ENCODE peak calls at places on chromosome 2, in eight cellular contexts. M is NCI-H1092 treated with DMSO at 0.1 percent for 48 hours; W is glutamatergic neuron; Q is substantia nigra; B is non-pigmented ciliary epithelial cell; A is stimulated activated CD4-positive, alpha-beta T cell treated with anti-CD3 and anti-CD28 coated beads, Interleukin-4, amount 100 ng/mL, for 1 hour; Z is GM10248; X is choroid plexus epithelial cell. S is an unnamed sample.

GRCh38 chr2:167135691-167136090 is 247.4 kb downstream of the XIRP2 start:
- DNase-seq in M (no peak), X (peak; percentile 47), B (no peak), Q (no peak), W (no peak), Z (no peak), A (no peak), S (no peak)

GRCh38 chr2:131120815-131121317 is 15.7 kb downstream of the PLEKHB2 start:
- DNase-seq in M (no peak), W (no peak), X (no peak), A (no peak), B (no peak), Z (no peak), Q (no peak), S (no peak)

GRCh38 chr2:225056330-225057073 is 14.2 kb upstream of the DOCK10 start:
- DNase-seq in Q (no peak), M (no peak), Z (no peak), A (no peak), X (peak; percentile 76), B (no peak), W (no peak), S (no peak)

GRCh38 chr2:97844311-97844859 is 131.0 kb downstream of the ZAP70 start:
- DNase-seq in W (no peak), M (no peak), A (no peak), Z (no peak), X (no peak), Q (no peak), B (no peak), S (no peak)

GRCh38 chr2:113105047-113105446 is 22.4 kb upstream of the IL1RN start:
- DNase-seq in Z (no peak), W (no peak), M (no peak), A (peak; percentile 26), B (peak; percentile 24), X (peak; percentile 23), Q (no peak), S (no peak)

GRCh38 chr2:197924483-197924882 is 120.1 kb downstream of the PLCL1 start:
- DNase-seq in B (no peak), M (no peak), W (no peak), Z (no peak), A (no peak), X (no peak), Q (no peak), S (no peak)

GRCh38 chr2:120861191-120861575 is 125.5 kb downstream of the GLI2 start:
- DNase-seq in B (no peak), M (no peak), W (no peak), A (no peak), Z (no peak), Q (no peak), X (no peak), S (no peak)

GRCh38 chr2:134539946-134540345 is 178.9 kb downstream of the TMEM163 start:
- DNase-seq in B (no peak), Z (no peak), X (no peak), W (no peak), Q (no peak), A (no peak), M (peak; percentile 90), S (no peak)

GRCh38 chr2:1600191-1601063 is 143.9 kb downstream of the PXDN start:
- DNase-seq in B (no peak), Z (no peak), W (no peak), X (peak; percentile 55), M (no peak), Q (no peak), A (no peak), S (no peak)

GRCh38 chr2:49113046-49113445 is 41.3 kb downstream of the FSHR start:
- DNase-seq in Q (no peak), Z (no peak), X (no peak), M (no peak), B (no peak), A (no peak), W (peak; percentile 25), S (no peak)

GRCh38 chr2:189798312-189799029 is 14.2 kb downstream of the PMS1 start:
- DNase-seq in B (no peak), M (peak; percentile 0), Z (peak; percentile 18), X (peak; percentile 83), Q (no peak), A (no peak), W (no peak), S (no peak)

GRCh38 chr2:231929961-231930600 is 3.9 kb upstream of the NPPC start:
- DNase-seq in Q (no peak), Z (peak; percentile 53), X (peak; percentile 14), W (peak; percentile 50), B (no peak), A (peak; percentile 26), M (no peak), S (peak; percentile 37)

GRCh38 chr2:94874277-94874997 is 3.2 kb downstream of the TEKT4 start:
- DNase-seq in A (peak; percentile 62), W (peak; percentile 94), Z (peak; percentile 90), Q (no peak), B (no peak), M (no peak), X (peak; percentile 12), S (peak; percentile 84)

GRCh38 chr2:172458561-172459124 is 31.3 kb downstream of the ITGA6 start:
- DNase-seq in A (no peak), Z (no peak), W (no peak), X (no peak), M (no peak), B (no peak), Q (no peak), S (no peak)

GRCh38 chr2:110116033-110116710 is 550 bp upstream of the MALL start:
- DNase-seq in M (no peak), W (peak; percentile 41), B (no peak), Z (no peak), A (no peak), X (peak; percentile 71), Q (no peak), S (no peak)

GRCh38 chr2:133333189-133333588 is 235.1 kb downstream of the NCKAP5 start:
- DNase-seq in W (no peak), B (no peak), X (no peak), Q (no peak), A (no peak), Z (no peak), M (no peak), S (no peak)

GRCh38 chr2:221205103-221205502 is 367.0 kb downstream of the EPHA4 start:
- DNase-seq in X (no peak), Z (no peak), A (no peak), B (no peak), M (peak; percentile 62), Q (no peak), W (no peak), S (no peak)

GRCh38 chr2:138536302-138536701 is 34.7 kb downstream of the SPOPL start:
- DNase-seq in Q (no peak), M (no peak), X (peak; percentile 3), B (no peak), Z (no peak), A (no peak), W (peak; percentile 16), S (no peak)

GRCh38 chr2:150469706-150470105 is 17.8 kb downstream of the RND3 start:
- DNase-seq in B (no peak), W (no peak), Z (no peak), A (no peak), X (peak; percentile 16), Q (no peak), M (no peak), S (no peak)

GRCh38 chr2:162085090-162085891 is 11.3 kb upstream of the DPP4 start:
- DNase-seq in W (no peak), Z (no peak), X (peak; percentile 80), B (peak; percentile 72), A (no peak), Q (no peak), M (no peak), S (no peak)

GRCh38 chr2:138177693-138178092 is 213.4 kb downstream of the HNMT start:
- DNase-seq in A (no peak), Q (no peak), Z (no peak), B (no peak), W (no peak), M (no peak), X (no peak), S (no peak)

GRCh38 chr2:85504434-85505261 is 34.3 kb upstream of the MAT2A start:
- DNase-seq in B (peak; percentile 37), W (peak; percentile 54), A (no peak), Z (no peak), Q (no peak), M (peak; percentile 70), X (peak; percentile 81), S (no peak)

GRCh38 chr2:135615404-135615803 is 84.1 kb downstream of the R3HDM1 start:
- DNase-seq in X (no peak), M (no peak), Z (no peak), Q (no peak), A (no peak), B (no peak), W (no peak), S (no peak)

GRCh38 chr2:33126973-33127372 is 180.2 kb downstream of the LTBP1 start:
- DNase-seq in W (no peak), Q (no peak), B (no peak), Z (no peak), M (no peak), X (peak; percentile 62), A (no peak), S (no peak)

GRCh38 chr2:44342854-44343253 is 18.4 kb downstream of the PREPL start:
- DNase-seq in B (no peak), W (no peak), Z (no peak), X (peak; percentile 49), A (no peak), Q (no peak), M (no peak), S (no peak)

GRCh38 chr2:40734797-40735196 is 282.9 kb upstream of the SLC8A1 start:
- DNase-seq in Z (no peak), Q (no peak), W (no peak), A (no peak), M (no peak), B (peak; percentile 43), X (peak; percentile 3), S (no peak)

GRCh38 chr2:15794608-15795134 is 145.7 kb upstream of the MYCN start:
- DNase-seq in Q (no peak), W (no peak), B (no peak), M (no peak), A (no peak), X (no peak), Z (no peak), S (no peak)

GRCh38 chr2:32863803-32864202 is 83.0 kb upstream of the LTBP1 start:
- DNase-seq in W (no peak), B (no peak), Q (no peak), M (no peak), A (no peak), X (peak; percentile 10), Z (no peak), S (no peak)